ENCODE peak calls at places on chromosomes 16 and 17, in four cellular contexts. B is H1, A is HepG2, T is K562. F is an unnamed sample.

GRCh38 chr17:15908378-15908777 is 36.6 kb upstream of the ADORA2B start:
- DNase-seq in B (no peak), A (no peak), T (no peak), F (no peak)

GRCh38 chr16:20674684-20675487 is 22.6 kb downstream of the ACSM1 start:
- DNase-seq in B (peak; percentile 51), A (peak; percentile 41), T (peak; percentile 23), F (no peak)

GRCh38 chr17:77182205-77182604 is 41.4 kb downstream of the SEC14L1 start:
- DNase-seq in B (no peak), A (no peak), T (peak; percentile 17), F (no peak)

GRCh38 chr16:53282975-53283946 is 151.0 kb upstream of the RBL2 start:
- DNase-seq in B (no peak), A (peak; percentile 55), T (peak; percentile 21), F (peak; percentile 46)

GRCh38 chr16:56673916-56674315 is 4.3 kb downstream of the MT1H start:
- DNase-seq in B (no peak), A (peak; percentile 47), T (no peak), F (no peak)

GRCh38 chr17:37148171-37148570 is 199.4 kb downstream of the AATF start:
- DNase-seq in B (no peak), A (no peak), T (no peak), F (no peak)

GRCh38 chr17:62827722-62828498 is 19.8 kb upstream of the MARCHF10 start:
- DNase-seq in B (no peak), A (no peak), T (no peak), F (no peak)

GRCh38 chr17:57523926-57524634 is 221.0 kb downstream of the CCDC182 start:
- DNase-seq in B (no peak), A (no peak), T (no peak), F (peak; percentile 54)

GRCh38 chr17:36877774-36878173 is 59.5 kb upstream of the LHX1 start:
- DNase-seq in B (no peak), A (no peak), T (no peak), F (no peak)

GRCh38 chr17:18963126-18964017 is 11.4 kb downstream of the SLC5A10 start:
- DNase-seq in B (no peak), A (no peak), T (no peak), F (no peak)

GRCh38 chr16:1538804-1539520 is 5.5 kb downstream of the TMEM204 start:
- DNase-seq in B (peak; percentile 71), A (no peak), T (no peak), F (no peak)

GRCh38 chr16:8200839-8201238 is 389.5 kb downstream of the TMEM114 start:
- DNase-seq in B (no peak), A (no peak), T (no peak), F (no peak)

GRCh38 chr17:17034028-17034427 is 8.2 kb upstream of the MPRIP start:
- DNase-seq in B (no peak), A (no peak), T (no peak), F (no peak)

GRCh38 chr17:17036520-17036998 is 5.7 kb upstream of the MPRIP start:
- DNase-seq in B (no peak), A (no peak), T (no peak), F (no peak)

GRCh38 chr17:17034496-17035066 is 7.7 kb upstream of the MPRIP start:
- DNase-seq in B (no peak), A (no peak), T (no peak), F (no peak)

GRCh38 chr17:17035920-17036319 is 6.3 kb upstream of the MPRIP start:
- DNase-seq in B (no peak), A (no peak), T (no peak), F (no peak)

GRCh38 chr17:17035490-17035889 is 6.8 kb upstream of the MPRIP start:
- DNase-seq in B (no peak), A (no peak), T (peak; percentile 31), F (no peak)
- TF ChIP-seq FOSL1 in B (no peak), A (no peak), T (no peak), F (no peak)

GRCh38 chr16:86198201-86199118 is 299.5 kb downstream of the IRF8 start:
- DNase-seq in B (no peak), A (no peak), T (no peak), F (no peak)

GRCh38 chr16:86195863-86196630 is 297.1 kb downstream of the IRF8 start:
- DNase-seq in B (no peak), A (peak; percentile 21), T (no peak), F (no peak)

GRCh38 chr16:86199182-86199581 is 300.2 kb downstream of the IRF8 start:
- DNase-seq in B (no peak), A (no peak), T (no peak), F (no peak)

GRCh38 chr16:86193528-86194193 is 294.7 kb downstream of the IRF8 start:
- DNase-seq in B (no peak), A (no peak), T (no peak), F (no peak)

GRCh38 chr16:86196687-86197391 is 297.9 kb downstream of the IRF8 start:
- DNase-seq in B (no peak), A (no peak), T (no peak), F (no peak)
- TF ChIP-seq FOSL1 in B (no peak), A (no peak), T (no peak), F (no peak)

GRCh38 chr17:2797632-2798031 is 1.4 kb downstream of the RAP1GAP2 start:
- DNase-seq in B (no peak), A (no peak), T (no peak), F (no peak)

GRCh38 chr17:2797226-2797625 is 988 bp downstream of the RAP1GAP2 start:
- DNase-seq in B (no peak), A (no peak), T (no peak), F (no peak)

GRCh38 chr17:2798188-2798587 is 1.9 kb downstream of the RAP1GAP2 start:
- DNase-seq in B (no peak), A (no peak), T (no peak), F (no peak)

GRCh38 chr17:2799653-2800052 is 3.4 kb downstream of the RAP1GAP2 start:
- DNase-seq in B (no peak), A (no peak), T (no peak), F (no peak)

DNA sequence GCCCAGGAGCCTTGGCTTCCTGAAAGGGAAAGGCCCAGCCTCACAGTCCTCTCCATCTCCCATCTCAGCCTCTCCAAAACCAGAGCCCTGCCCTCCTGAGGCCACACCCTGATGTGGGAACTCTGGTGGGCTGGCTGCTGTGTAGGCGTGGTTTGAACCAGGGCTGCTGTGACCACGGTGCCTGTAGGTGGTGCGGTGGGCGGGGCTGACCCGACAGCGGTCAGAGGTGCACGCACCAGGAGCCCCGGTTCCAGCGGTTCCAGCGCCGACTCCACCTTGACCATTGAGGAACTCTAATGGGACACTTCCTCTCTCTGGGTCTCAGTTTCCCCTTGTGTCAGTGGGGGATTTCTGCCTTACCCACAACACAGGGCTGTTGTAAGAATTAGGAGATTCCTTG is 2.4 kb downstream of the RAP1GAP2 start:
- DNase-seq in B (peak; percentile 86), A (no peak), T (peak; percentile 32), F (no peak)
- TF ChIP-seq FOSL1 in B (no peak), A (no peak), T (no peak), F (no peak)

GRCh38 chr17:1673041-1673790 is 11.5 kb downstream of the PRPF8 start:
- DNase-seq in B (no peak), A (no peak), T (no peak), F (no peak)
- TF ChIP-seq FOSL1 in B (no peak), A (no peak), T (no peak), F (no peak)